ENCODE peak calls at places on chromosomes 5 and 9, in five cellular contexts. K is SW 1271, J is NCI-H1105 treated with DMSO at 0.1 percent for 48 hours, T is omental fat pad, C is foreskin fibroblast. X is an unnamed sample.

GRCh38 chr5:172959824-172960799 is 888 bp downstream of the RPL26L1 start:
- DNase-seq in T (no peak), C (no peak), K (no peak), J (no peak), X (no peak)

GRCh38 chr9:90365646-90366045 is 277.0 kb downstream of the DIRAS2 start:
- DNase-seq in C (no peak), T (no peak), J (peak), K (no peak), X (no peak)

GRCh38 chr5:60687927-60688720 is 11.8 kb downstream of the DEPDC1B start:
- DNase-seq in C (peak), T (no peak), J (peak), K (no peak), X (no peak)

GRCh38 chr5:58666598-58667595 is 84.0 kb downstream of the RAB3C start:
- DNase-seq in J (peak), K (no peak), T (no peak), C (no peak), X (no peak)

GRCh38 chr5:124372457-124372856 is 374.0 kb downstream of the ZNF608 start:
- DNase-seq in T (no peak), C (peak), J (no peak), K (no peak), X (no peak)

GRCh38 chr5:160961030-160961429 is 109.0 kb upstream of the ATP10B start:
- DNase-seq in C (no peak), J (no peak), T (no peak), K (no peak), X (no peak)

GRCh38 chr5:38292228-38292627 is 33.9 kb downstream of the EGFLAM start:
- DNase-seq in C (no peak), T (no peak), J (no peak), K (no peak), X (no peak)

GRCh38 chr9:38263534-38263933 is 129.0 kb upstream of the ALDH1B1 start:
- DNase-seq in J (peak), T (no peak), C (peak), K (no peak), X (no peak)

GRCh38 chr5:11319851-11320580 is 559.0 kb upstream of the DAP start:
- DNase-seq in T (no peak), C (no peak), K (no peak), J (no peak), X (no peak)

GRCh38 chr9:97419315-97419867 is 7.5 kb downstream of the TDRD7 start:
- DNase-seq in K (no peak), C (peak), T (no peak), J (no peak), X (no peak)

GRCh38 chr5:33649801-33650482 is 209.2 kb downstream of the TARS1 start:
- DNase-seq in J (no peak), T (no peak), C (peak), K (no peak), X (no peak)

GRCh38 chr5:76397200-76397599 is 5.9 kb upstream of the IQGAP2 start:
- DNase-seq in C (no peak), K (no peak), T (no peak), J (no peak), X (no peak)